ENCODE peak calls at places on chromosome 19, in six cellular contexts. N is B cell, J is astrocyte, H is ascending aorta, L is fibroblast of pulmonary artery, O is H9. Z is an unnamed sample.

GRCh38 chr19:45668342-45668871 is 386 bp downstream of the GIPR start:
- DNase-seq in N (no peak), J (no peak), H (no peak), L (no peak), O (no peak), Z (no peak)

GRCh38 chr19:35026418-35026817 is 3.9 kb upstream of the SCN1B start:
- DNase-seq in N (no peak), J (no peak), H (no peak), L (no peak), O (no peak), Z (no peak)

GRCh38 chr19:45202637-45203036 is 24.1 kb downstream of the BLOC1S3 start:
- DNase-seq in N (no peak), J (no peak), H (no peak), L (no peak), O (no peak), Z (no peak)

GRCh38 chr19:21587549-21587948 is 82.1 kb downstream of the ZNF429 start:
- DNase-seq in N (no peak), J (no peak), H (no peak), L (no peak), O (no peak), Z (no peak)

GRCh38 chr19:44747739-44748425 is 626 bp upstream of the BCL3 start:
- DNase-seq in N (no peak), J (peak), H (peak), L (peak), O (peak), Z (peak)

GRCh38 chr19:30640266-30640965 is 268.2 kb downstream of the ZNF536 start:
- DNase-seq in N (no peak), J (no peak), H (peak), L (no peak), O (no peak), Z (no peak)

GRCh38 chr19:41904118-41904870 is 21.3 kb downstream of the ARHGEF1 start:
- DNase-seq in N (no peak), J (no peak), H (no peak), L (no peak), O (no peak), Z (no peak)

GRCh38 chr19:35320285-35320706 is 8.7 kb upstream of the CD22 start:
- DNase-seq in N (peak), J (no peak), H (no peak), L (no peak), O (no peak), Z (no peak)

GRCh38 chr19:16445238-16446107 is 26.3 kb downstream of the EPS15L1 start:
- DNase-seq in N (peak), J (peak), H (no peak), L (no peak), O (no peak), Z (peak)

GRCh38 chr19:36420961-36421748 is 2.7 kb upstream of the ZFP82 start:
- DNase-seq in N (no peak), J (peak), H (no peak), L (peak), O (peak), Z (no peak)

GRCh38 chr19:38869836-38870607 is 8.1 kb downstream of the RINL start:
- DNase-seq in N (peak), J (no peak), H (peak), L (peak), O (peak), Z (peak)

GRCh38 chr19:29524912-29525870 is 603 bp upstream of the VSTM2B start:
- DNase-seq in N (no peak), J (no peak), H (no peak), L (no peak), O (peak), Z (no peak)

GRCh38 chr19:43594710-43595604 is 977 bp downstream of the IRGQ start:
- DNase-seq in N (peak), J (peak), H (peak), L (peak), O (peak), Z (peak)

GRCh38 chr19:56393119-56394012 is at the start of gene ZNF582:
- DNase-seq in N (peak), J (peak), H (peak), L (peak), O (peak), Z (peak)

GRCh38 chr19:35828694-35829301 is 16.2 kb upstream of the PRODH2 start:
- DNase-seq in N (no peak), J (peak), H (no peak), L (peak), O (peak), Z (peak)

GRCh38 chr19:17209126-17210036 is 5.8 kb upstream of the USE1 start:
- DNase-seq in N (no peak), J (no peak), H (no peak), L (peak), O (peak), Z (peak)

GRCh38 chr19:42184401-42184861 is 33.0 kb downstream of the DEDD2 start:
- DNase-seq in N (peak), J (peak), H (peak), L (peak), O (peak), Z (peak)

GRCh38 chr19:35389192-35389861 is 18.5 kb downstream of the GPR42 start:
- DNase-seq in N (no peak), J (no peak), H (no peak), L (no peak), O (no peak), Z (no peak)

GRCh38 chr19:11964496-11964857 is 363 bp upstream of the ZNF763 start:
- DNase-seq in N (peak), J (no peak), H (no peak), L (no peak), O (no peak), Z (peak)

GRCh38 chr19:48123907-48124675 is 13.5 kb upstream of the PLA2G4C start:
- DNase-seq in N (no peak), J (peak), H (no peak), L (peak), O (no peak), Z (peak)

GRCh38 chr19:46132508-46133100 is 8.1 kb upstream of the IGFL3 start:
- DNase-seq in N (no peak), J (no peak), H (no peak), L (no peak), O (no peak), Z (no peak)

GRCh38 chr19:10166046-10166445 is 28.7 kb downstream of the DNMT1 start:
- DNase-seq in N (no peak), J (no peak), H (no peak), L (no peak), O (no peak), Z (no peak)

GRCh38 chr19:47491358-47492136 is 7.5 kb upstream of the KPTN start:
- DNase-seq in N (no peak), J (no peak), H (no peak), L (no peak), O (no peak), Z (no peak)

GRCh38 chr19:472005-472858 is 11.4 kb upstream of the SHC2 start:
- DNase-seq in N (no peak), J (no peak), H (no peak), L (no peak), O (no peak), Z (peak)

GRCh38 chr19:52735734-52736133 is 890 bp upstream of the ZNF611 start:
- DNase-seq in N (no peak), J (peak), H (peak), L (peak), O (peak), Z (no peak)

GRCh38 chr19:11361771-11362731 is 6.8 kb downstream of the PLPPR2 start:
- DNase-seq in N (no peak), J (no peak), H (no peak), L (no peak), O (peak), Z (no peak)

GRCh38 chr19:50333235-50333736 is 4.1 kb upstream of the KCNC3 start:
- DNase-seq in N (peak), J (peak), H (peak), L (peak), O (peak), Z (peak)

GRCh38 chr19:1168877-1169791 is 4.9 kb downstream of the SBNO2 start:
- DNase-seq in N (no peak), J (peak), H (no peak), L (peak), O (no peak), Z (peak)

GRCh38 chr19:13652810-13653590 is 111.3 kb upstream of the MRI1 start:
- DNase-seq in N (no peak), J (no peak), H (no peak), L (no peak), O (peak), Z (no peak)

GRCh38 chr19:11264452-11265176 is 2.3 kb upstream of the DOCK6 start:
- DNase-seq in N (no peak), J (no peak), H (no peak), L (no peak), O (peak), Z (no peak)

GRCh38 chr19:16066611-16067104 is 9.6 kb upstream of the TPM4 start:
- DNase-seq in N (peak), J (peak), H (no peak), L (peak), O (peak), Z (peak)

DNA sequence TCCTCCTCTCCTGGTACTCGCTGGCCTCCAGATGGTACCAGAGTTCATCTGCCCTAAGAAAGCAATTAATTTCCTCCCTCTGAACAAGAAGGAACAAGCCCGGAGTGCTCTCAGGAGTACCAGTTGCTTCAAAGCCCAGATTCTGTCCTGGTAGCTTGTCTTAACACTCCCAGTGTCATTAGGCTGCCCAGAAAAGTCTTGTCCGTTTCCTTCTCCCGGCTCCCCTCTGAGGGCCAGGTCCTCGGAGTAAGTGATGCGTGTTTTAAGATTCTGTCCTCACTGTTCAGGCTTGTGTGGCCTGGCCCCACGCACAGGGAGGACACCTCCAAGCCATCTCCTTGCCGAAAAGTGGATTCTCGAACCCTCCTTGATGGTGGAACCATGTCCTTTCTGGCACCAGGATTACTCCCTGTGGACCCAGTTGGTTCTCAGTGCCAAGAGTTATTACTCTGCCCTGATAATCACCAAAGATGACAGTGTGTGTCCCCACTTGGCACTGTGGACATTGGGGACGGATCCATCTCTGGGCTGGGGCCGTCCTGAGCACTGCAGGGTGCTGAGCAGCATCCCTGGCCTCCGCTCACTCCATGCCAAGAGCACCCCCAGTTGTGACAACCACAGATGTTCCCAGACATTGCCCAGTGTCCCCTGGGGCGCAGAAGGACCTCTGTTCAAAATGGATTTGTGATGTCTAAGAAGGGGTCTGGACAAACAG is 52.5 kb downstream of the RFX2 start:
- DNase-seq in N (no peak), J (no peak), H (no peak), L (no peak), O (no peak), Z (no peak)
- TF ChIP-seq CTCF in N (no peak), J (no peak), H (no peak), L (no peak), O (no peak), Z (no peak)

GRCh38 chr19:3324405-3324856 is 42.0 kb upstream of the NFIC start:
- DNase-seq in N (peak), J (no peak), H (no peak), L (peak), O (peak), Z (no peak)
- TF ChIP-seq CTCF in N (peak), J (peak), H (peak), L (peak), O (peak), Z (peak)

GRCh38 chr19:4063369-4064072 is 3.2 kb downstream of the ZBTB7A start:
- DNase-seq in N (no peak), J (no peak), H (no peak), L (no peak), O (peak), Z (no peak)
- TF ChIP-seq CTCF in N (no peak), J (no peak), H (no peak), L (peak), O (peak), Z (peak)

GRCh38 chr19:2336528-2337328 is 8.2 kb downstream of the SPPL2B start:
- DNase-seq in N (no peak), J (no peak), H (no peak), L (no peak), O (no peak), Z (no peak)

GRCh38 chr19:2338055-2338615 is 9.7 kb downstream of the SPPL2B start:
- DNase-seq in N (no peak), J (no peak), H (no peak), L (no peak), O (no peak), Z (no peak)

GRCh38 chr19:2338751-2339643 is 10.5 kb downstream of the SPPL2B start:
- DNase-seq in N (no peak), J (no peak), H (no peak), L (no peak), O (no peak), Z (no peak)

GRCh38 chr19:2335848-2336247 is 7.4 kb downstream of the SPPL2B start:
- DNase-seq in N (no peak), J (no peak), H (no peak), L (no peak), O (no peak), Z (no peak)

DNA sequence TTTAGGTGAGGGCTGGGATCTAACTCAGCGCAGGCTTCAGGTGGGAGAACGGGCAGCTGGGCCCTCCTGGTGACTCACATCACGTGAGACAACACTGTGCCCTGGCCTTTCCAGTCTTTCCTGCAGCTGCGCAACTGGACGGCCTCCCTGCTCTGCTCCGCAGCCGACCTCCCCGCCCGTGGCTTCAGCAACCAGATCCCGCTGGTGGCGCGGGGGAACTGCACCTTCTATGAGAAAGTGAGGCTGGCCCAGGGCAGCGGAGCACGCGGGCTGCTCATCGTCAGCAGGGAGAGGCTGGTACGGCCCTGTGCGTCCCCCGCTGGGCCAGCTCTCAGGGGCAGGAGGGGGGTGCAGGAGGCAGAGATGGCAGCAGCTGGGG is 8.8 kb downstream of the SPPL2B start:
- DNase-seq in N (no peak), J (peak), H (no peak), L (peak), O (peak), Z (peak)
- TF ChIP-seq CTCF in N (no peak), J (peak), H (no peak), L (peak), O (peak), Z (peak)

GRCh38 chr19:18468930-18469244 is 31.0 kb upstream of the ISYNA1 start:
- DNase-seq in N (no peak), J (no peak), H (no peak), L (no peak), O (no peak), Z (no peak)

GRCh38 chr19:18468517-18468916 is 30.6 kb upstream of the ISYNA1 start:
- DNase-seq in N (no peak), J (no peak), H (no peak), L (no peak), O (no peak), Z (no peak)

GRCh38 chr19:18470153-18470552 is 32.2 kb upstream of the ISYNA1 start:
- DNase-seq in N (no peak), J (no peak), H (no peak), L (no peak), O (peak), Z (no peak)

GRCh38 chr19:18470787-18471186 is 32.9 kb upstream of the ISYNA1 start:
- DNase-seq in N (no peak), J (no peak), H (no peak), L (no peak), O (no peak), Z (no peak)

GRCh38 chr19:18469245-18470107 is 31.5 kb upstream of the ISYNA1 start:
- DNase-seq in N (peak), J (no peak), H (peak), L (peak), O (peak), Z (peak)
- TF ChIP-seq CTCF in N (peak), J (peak), H (peak), L (peak), O (peak), Z (peak)

DNA sequence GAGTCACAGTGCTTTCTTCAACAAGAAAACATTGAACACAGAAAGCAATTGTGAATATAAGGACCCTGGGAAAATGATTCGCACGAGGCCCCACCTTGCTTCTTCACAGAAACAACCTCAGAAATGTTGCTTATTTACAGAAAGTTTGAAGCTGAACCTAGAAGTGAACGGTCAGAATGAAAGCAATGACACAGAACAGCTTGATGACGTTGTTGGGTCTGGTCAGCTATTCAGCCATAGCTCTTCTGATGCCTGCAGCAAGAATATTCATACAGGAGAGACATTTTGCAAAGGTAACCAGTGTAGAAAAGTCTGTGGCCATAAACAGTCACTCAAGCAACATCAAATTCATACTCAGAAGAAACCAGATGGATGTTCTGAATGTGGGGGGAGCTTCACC is 15.7 kb downstream of the ZNF175 start:
- DNase-seq in N (no peak), J (no peak), H (no peak), L (no peak), O (no peak), Z (no peak)
- TF ChIP-seq CTCF in N (no peak), J (no peak), H (no peak), L (no peak), O (no peak), Z (no peak)

GRCh38 chr19:14798760-14799159 is 20.4 kb upstream of the ADGRE2 start:
- DNase-seq in N (no peak), J (no peak), H (no peak), L (no peak), O (no peak), Z (no peak)
- TF ChIP-seq CTCF in N (no peak), J (no peak), H (no peak), L (no peak), O (no peak), Z (no peak)

GRCh38 chr19:58181902-58182576 is 822 bp upstream of the ZNF274 start:
- DNase-seq in N (peak), J (no peak), H (no peak), L (peak), O (peak), Z (peak)
- TF ChIP-seq CTCF in N (peak), J (peak), H (no peak), L (peak), O (peak), Z (peak)

DNA sequence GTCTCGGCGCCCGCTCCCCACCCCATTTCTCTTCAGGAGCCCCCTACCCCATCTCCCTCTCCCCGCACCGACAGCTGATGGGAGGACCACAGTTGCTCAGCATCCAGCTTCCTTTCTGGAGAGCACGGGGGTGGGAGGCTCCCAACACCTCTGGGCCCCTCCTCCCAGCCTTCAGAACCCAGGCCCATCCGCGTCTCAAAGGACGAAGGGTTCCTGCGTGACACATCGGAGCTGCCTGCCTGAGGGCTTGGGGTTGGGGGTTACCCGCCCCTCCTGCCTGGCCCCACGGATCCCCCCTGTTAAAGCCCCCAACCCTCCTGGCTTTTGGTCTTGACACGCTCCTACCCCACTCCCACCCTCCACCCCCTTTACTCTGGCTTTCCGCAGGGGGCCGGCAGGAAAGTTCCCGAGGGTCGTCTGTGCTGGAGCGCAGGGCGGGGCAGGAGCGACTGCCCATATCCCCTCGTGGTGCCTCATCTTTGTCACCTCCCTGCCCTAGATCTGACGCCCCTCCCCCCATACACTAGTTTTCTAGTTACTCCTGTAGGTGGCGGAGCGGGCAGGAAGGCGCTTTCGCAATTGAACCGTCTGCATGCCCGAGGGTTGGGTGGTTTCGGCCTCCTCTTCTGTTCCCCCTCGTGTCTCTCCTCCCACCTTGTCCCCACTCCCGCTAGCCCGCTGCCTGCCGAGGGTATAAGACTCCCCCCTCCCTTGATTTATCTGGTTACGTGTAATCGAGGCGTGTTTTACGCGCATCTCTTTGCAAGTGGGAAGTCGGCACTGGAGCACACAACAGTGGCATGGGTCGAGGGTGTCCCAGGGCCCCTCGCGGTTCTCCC is 922 bp downstream of the TRAPPC5 start:
- DNase-seq in N (peak), J (peak), H (peak), L (peak), O (peak), Z (peak)
- TF ChIP-seq CTCF in N (peak), J (no peak), H (peak), L (peak), O (peak), Z (peak)

GRCh38 chr19:4580961-4581380 is 21.5 kb upstream of the SEMA6B start:
- DNase-seq in N (no peak), J (no peak), H (no peak), L (no peak), O (no peak), Z (no peak)

GRCh38 chr19:4578552-4579248 is 19.2 kb upstream of the SEMA6B start:
- DNase-seq in N (no peak), J (no peak), H (no peak), L (no peak), O (no peak), Z (no peak)

GRCh38 chr19:4581381-4582111 is 22.1 kb upstream of the SEMA6B start:
- DNase-seq in N (no peak), J (no peak), H (no peak), L (peak), O (peak), Z (no peak)

GRCh38 chr19:4579389-4579788 is 19.9 kb upstream of the SEMA6B start:
- DNase-seq in N (no peak), J (no peak), H (no peak), L (no peak), O (no peak), Z (no peak)

GRCh38 chr19:4580021-4580901 is 20.8 kb upstream of the SEMA6B start:
- DNase-seq in N (no peak), J (no peak), H (no peak), L (no peak), O (peak), Z (no peak)
- TF ChIP-seq CTCF in N (no peak), J (no peak), H (no peak), L (peak), O (peak), Z (peak)